ENCODE peak calls at places on chromosomes 5 and 9, in seven cellular contexts. P is EL; Y is osteocyte; U is stimulated activated CD4-positive, alpha-beta T cell treated with anti-CD3 and anti-CD28 coated beads, Interleukin-12 subunit alpha, Interleukin-12 subunit beta, amount 100 ng/mL, for 48 hours; S is heart right ventricle; G is lower leg skin; F is epithelial cell of proximal tubule. A is an unnamed sample.

GRCh38 chr9:14205463-14205862 is 108.5 kb downstream of the NFIB start:
- DNase-seq in P (peak), Y (no peak), U (no peak), S (no peak), G (no peak), F (no peak), A (peak)

GRCh38 chr5:149872351-149873040 is 72.1 kb downstream of the PDE6A start:
- DNase-seq in P (no peak), Y (no peak), U (no peak), S (no peak), G (no peak), F (no peak), A (no peak)

GRCh38 chr5:172278356-172278755 is 5.2 kb downstream of the UBTD2 start:
- DNase-seq in P (no peak), Y (no peak), U (no peak), S (no peak), G (no peak), F (no peak), A (no peak)

GRCh38 chr5:137714931-137715330 is 21.0 kb downstream of the KLHL3 start:
- DNase-seq in P (no peak), Y (no peak), U (no peak), S (no peak), G (no peak), F (no peak), A (no peak)

GRCh38 chr9:80922544-80922943 is 766.8 kb downstream of the TLE1 start:
- DNase-seq in P (no peak), Y (no peak), U (no peak), S (no peak), G (no peak), F (no peak), A (no peak)

GRCh38 chr9:14660721-14661120 is 32.5 kb downstream of the ZDHHC21 start:
- DNase-seq in P (no peak), Y (no peak), U (no peak), S (no peak), G (no peak), F (no peak), A (no peak)

GRCh38 chr9:68533678-68534077 is 7.0 kb downstream of the TMEM252 start:
- DNase-seq in P (no peak), Y (no peak), U (no peak), S (no peak), G (no peak), F (peak), A (no peak)

GRCh38 chr5:17713301-17713700 is 79.0 kb downstream of the TAF11L14 start:
- DNase-seq in P (no peak), Y (no peak), U (no peak), S (no peak), G (no peak), F (no peak), A (no peak)

GRCh38 chr9:71146511-71146910 is 25.1 kb upstream of the TRPM3 start:
- DNase-seq in P (no peak), Y (no peak), U (no peak), S (no peak), G (no peak), F (no peak), A (no peak)

GRCh38 chr5:10689391-10690081 is 71.5 kb downstream of the DAP start:
- DNase-seq in P (peak), Y (no peak), U (no peak), S (no peak), G (no peak), F (no peak), A (no peak)

GRCh38 chr9:133521122-133522072 is 3.4 kb downstream of the MYMK start:
- DNase-seq in P (no peak), Y (no peak), U (no peak), S (no peak), G (no peak), F (peak), A (no peak)

GRCh38 chr5:77231470-77232138 is 21.1 kb downstream of the PDE8B start:
- DNase-seq in P (no peak), Y (no peak), U (no peak), S (no peak), G (no peak), F (no peak), A (no peak)

GRCh38 chr5:179113143-179113530 is 53.0 kb downstream of the ZNF354C start:
- DNase-seq in P (no peak), Y (peak), U (no peak), S (no peak), G (no peak), F (no peak), A (no peak)

GRCh38 chr5:124725040-124725434 is 21.4 kb downstream of the ZNF608 start:
- DNase-seq in P (no peak), Y (no peak), U (no peak), S (no peak), G (no peak), F (no peak), A (no peak)

GRCh38 chr5:14728109-14728938 is 63.8 kb downstream of the OTULIN start:
- DNase-seq in P (no peak), Y (no peak), U (no peak), S (no peak), G (no peak), F (no peak), A (no peak)

GRCh38 chr9:112647596-112647995 is 70.3 kb downstream of the INIP start:
- DNase-seq in P (peak), Y (no peak), U (no peak), S (no peak), G (no peak), F (no peak), A (no peak)

GRCh38 chr9:27385606-27386005 is 88.7 kb upstream of the EQTN start:
- DNase-seq in P (no peak), Y (no peak), U (no peak), S (no peak), G (no peak), F (no peak), A (no peak)

GRCh38 chr5:172692981-172693380 is 51.9 kb downstream of the NEURL1B start:
- DNase-seq in P (no peak), Y (no peak), U (no peak), S (no peak), G (no peak), F (no peak), A (no peak)

GRCh38 chr9:132135456-132135855 is 26.4 kb upstream of the NTNG2 start:
- DNase-seq in P (no peak), Y (no peak), U (no peak), S (no peak), G (no peak), F (no peak), A (no peak)

A was measured in astrocyte of the spinal cord.